ENCODE peak calls at places on chromosomes 7 and 10, in nine cellular contexts. One of them, this sample, is unnamed.

GRCh38 chr7:32594965-32595364 is 99.7 kb downstream of the AVL9 start:
- DNase-seq in GM04504: no peak
- DNase-seq in activated T-helper 1 cell treated with anti-CD3 and anti-CD28 coated beads, Interleukin-2, amount 50 U/mL, for 16 hours: no peak
- DNase-seq in T follicular helper cell: no peak
- DNase-seq in effector memory CD4-positive, alpha-beta T cell: no peak
- DNase-seq in fibroblast of the aortic adventitia: no peak
- DNase-seq in activated T-cell treated with anti-CD3 and anti-CD28 coated beads for 24 hours: no peak
- DNase-seq in AG08396: no peak
- DNase-seq in lung microvascular endothelial cell: no peak
- DNase-seq in this sample: no peak

GRCh38 chr7:92835851-92836488 is 403 bp downstream of the CDK6 start:
- DNase-seq in AG08396: peak
- DNase-seq in fibroblast of the aortic adventitia: peak
- DNase-seq in activated T-helper 1 cell treated with anti-CD3 and anti-CD28 coated beads, Interleukin-2, amount 50 U/mL, for 16 hours: peak
- DNase-seq in activated T-cell treated with anti-CD3 and anti-CD28 coated beads for 24 hours: peak
- DNase-seq in lung microvascular endothelial cell: peak
- DNase-seq in effector memory CD4-positive, alpha-beta T cell: peak
- DNase-seq in GM04504: no peak
- DNase-seq in T follicular helper cell: no peak
- DNase-seq in this sample: peak

GRCh38 chr7:80622531-80622930 is 15.9 kb upstream of the CD36 start:
- DNase-seq in activated T-cell treated with anti-CD3 and anti-CD28 coated beads for 24 hours: no peak
- DNase-seq in fibroblast of the aortic adventitia: peak
- DNase-seq in AG08396: no peak
- DNase-seq in activated T-helper 1 cell treated with anti-CD3 and anti-CD28 coated beads, Interleukin-2, amount 50 U/mL, for 16 hours: no peak
- DNase-seq in effector memory CD4-positive, alpha-beta T cell: no peak
- DNase-seq in GM04504: no peak
- DNase-seq in T follicular helper cell: no peak
- DNase-seq in lung microvascular endothelial cell: no peak
- DNase-seq in this sample: no peak

GRCh38 chr10:117137911-117138642 is at the start of gene VAX1:
- DNase-seq in AG08396: peak
- DNase-seq in fibroblast of the aortic adventitia: no peak
- DNase-seq in activated T-helper 1 cell treated with anti-CD3 and anti-CD28 coated beads, Interleukin-2, amount 50 U/mL, for 16 hours: no peak
- DNase-seq in T follicular helper cell: no peak
- DNase-seq in effector memory CD4-positive, alpha-beta T cell: no peak
- DNase-seq in activated T-cell treated with anti-CD3 and anti-CD28 coated beads for 24 hours: no peak
- DNase-seq in GM04504: no peak
- DNase-seq in lung microvascular endothelial cell: peak
- DNase-seq in this sample: no peak

GRCh38 chr10:79385804-79386531 is 38.7 kb downstream of the PPIF start:
- DNase-seq in T follicular helper cell: no peak
- DNase-seq in GM04504: no peak
- DNase-seq in activated T-helper 1 cell treated with anti-CD3 and anti-CD28 coated beads, Interleukin-2, amount 50 U/mL, for 16 hours: no peak
- DNase-seq in fibroblast of the aortic adventitia: no peak
- DNase-seq in effector memory CD4-positive, alpha-beta T cell: no peak
- DNase-seq in lung microvascular endothelial cell: no peak
- DNase-seq in AG08396: no peak
- DNase-seq in activated T-cell treated with anti-CD3 and anti-CD28 coated beads for 24 hours: no peak
- DNase-seq in this sample: peak

GRCh38 chr10:122468923-122469781 is 7.8 kb downstream of the HTRA1 start:
- DNase-seq in effector memory CD4-positive, alpha-beta T cell: no peak
- DNase-seq in T follicular helper cell: no peak
- DNase-seq in lung microvascular endothelial cell: peak
- DNase-seq in AG08396: peak
- DNase-seq in fibroblast of the aortic adventitia: peak
- DNase-seq in activated T-helper 1 cell treated with anti-CD3 and anti-CD28 coated beads, Interleukin-2, amount 50 U/mL, for 16 hours: no peak
- DNase-seq in activated T-cell treated with anti-CD3 and anti-CD28 coated beads for 24 hours: no peak
- DNase-seq in GM04504: peak
- DNase-seq in this sample: no peak

GRCh38 chr7:151167197-151167911 is at the start of gene GBX1:
- DNase-seq in AG08396: no peak
- DNase-seq in fibroblast of the aortic adventitia: no peak
- DNase-seq in activated T-cell treated with anti-CD3 and anti-CD28 coated beads for 24 hours: no peak
- DNase-seq in activated T-helper 1 cell treated with anti-CD3 and anti-CD28 coated beads, Interleukin-2, amount 50 U/mL, for 16 hours: no peak
- DNase-seq in lung microvascular endothelial cell: peak
- DNase-seq in effector memory CD4-positive, alpha-beta T cell: no peak
- DNase-seq in GM04504: no peak
- DNase-seq in T follicular helper cell: no peak
- DNase-seq in this sample: no peak

GRCh38 chr10:112231602-112232001 is 48.0 kb upstream of the GPAM start:
- DNase-seq in lung microvascular endothelial cell: no peak
- DNase-seq in effector memory CD4-positive, alpha-beta T cell: no peak
- DNase-seq in activated T-cell treated with anti-CD3 and anti-CD28 coated beads for 24 hours: no peak
- DNase-seq in fibroblast of the aortic adventitia: no peak
- DNase-seq in activated T-helper 1 cell treated with anti-CD3 and anti-CD28 coated beads, Interleukin-2, amount 50 U/mL, for 16 hours: no peak
- DNase-seq in T follicular helper cell: no peak
- DNase-seq in AG08396: no peak
- DNase-seq in GM04504: no peak
- DNase-seq in this sample: no peak

GRCh38 chr10:75294031-75294437 is 58.3 kb upstream of the COMTD1 start:
- DNase-seq in lung microvascular endothelial cell: no peak
- DNase-seq in activated T-cell treated with anti-CD3 and anti-CD28 coated beads for 24 hours: no peak
- DNase-seq in activated T-helper 1 cell treated with anti-CD3 and anti-CD28 coated beads, Interleukin-2, amount 50 U/mL, for 16 hours: no peak
- DNase-seq in effector memory CD4-positive, alpha-beta T cell: no peak
- DNase-seq in GM04504: no peak
- DNase-seq in AG08396: no peak
- DNase-seq in fibroblast of the aortic adventitia: peak
- DNase-seq in T follicular helper cell: no peak
- DNase-seq in this sample: no peak

GRCh38 chr7:157465597-157466348 is 129.0 kb downstream of the DNAJB6 start:
- DNase-seq in fibroblast of the aortic adventitia: no peak
- DNase-seq in GM04504: no peak
- DNase-seq in activated T-helper 1 cell treated with anti-CD3 and anti-CD28 coated beads, Interleukin-2, amount 50 U/mL, for 16 hours: no peak
- DNase-seq in T follicular helper cell: no peak
- DNase-seq in lung microvascular endothelial cell: no peak
- DNase-seq in AG08396: no peak
- DNase-seq in effector memory CD4-positive, alpha-beta T cell: no peak
- DNase-seq in activated T-cell treated with anti-CD3 and anti-CD28 coated beads for 24 hours: no peak
- DNase-seq in this sample: no peak

GRCh38 chr10:110910138-110910537 is 8.8 kb downstream of the BBIP1 start:
- DNase-seq in GM04504: no peak
- DNase-seq in T follicular helper cell: no peak
- DNase-seq in effector memory CD4-positive, alpha-beta T cell: no peak
- DNase-seq in activated T-helper 1 cell treated with anti-CD3 and anti-CD28 coated beads, Interleukin-2, amount 50 U/mL, for 16 hours: no peak
- DNase-seq in fibroblast of the aortic adventitia: no peak
- DNase-seq in lung microvascular endothelial cell: no peak
- DNase-seq in AG08396: no peak
- DNase-seq in activated T-cell treated with anti-CD3 and anti-CD28 coated beads for 24 hours: no peak
- DNase-seq in this sample: no peak

GRCh38 chr10:21083861-21084260 is 186.8 kb upstream of the NEBL start:
- DNase-seq in GM04504: no peak
- DNase-seq in fibroblast of the aortic adventitia: peak
- DNase-seq in T follicular helper cell: no peak
- DNase-seq in effector memory CD4-positive, alpha-beta T cell: no peak
- DNase-seq in activated T-cell treated with anti-CD3 and anti-CD28 coated beads for 24 hours: no peak
- DNase-seq in lung microvascular endothelial cell: no peak
- DNase-seq in AG08396: no peak
- DNase-seq in activated T-helper 1 cell treated with anti-CD3 and anti-CD28 coated beads, Interleukin-2, amount 50 U/mL, for 16 hours: no peak
- DNase-seq in this sample: no peak